ENCODE peak calls at places on chromosomes 12 and 14, in four cellular contexts. M is Panc1, A is AG04450, H is IMR-90. E is an unnamed sample.

GRCh38 chr14:102479777-102480176 is 29.8 kb downstream of the ANKRD9 start:
- DNase-seq in A (no peak), H (no peak), M (no peak), E (no peak)

GRCh38 chr14:50230601-50231474 is 540 bp downstream of the SOS2 start:
- DNase-seq in H (peak), A (peak), M (peak), E (peak)

GRCh38 chr12:34253674-34254073 is 231.4 kb downstream of the ALG10 start:
- DNase-seq in M (no peak), H (no peak), A (no peak), E (no peak)

GRCh38 chr12:103538397-103538796 is 42.6 kb upstream of the C12orf42 start:
- DNase-seq in A (no peak), H (no peak), M (no peak), E (no peak)

GRCh38 chr12:99455350-99456037 is 192.1 kb upstream of the GARIN6 start:
- DNase-seq in H (no peak), A (no peak), M (no peak), E (peak)

GRCh38 chr12:66013224-66013623 is 117.3 kb downstream of the LLPH start:
- DNase-seq in M (no peak), A (no peak), H (no peak), E (no peak)

GRCh38 chr12:14612895-14613294 is 45.2 kb upstream of the PLBD1 start:
- DNase-seq in A (no peak), M (no peak), H (no peak), E (no peak)

GRCh38 chr14:60276347-60276746 is 27.3 kb downstream of the PPM1A start:
- DNase-seq in A (no peak), H (no peak), M (no peak), E (no peak)

GRCh38 chr12:39329015-39329414 is 113.9 kb downstream of the KIF21A start:
- DNase-seq in M (no peak), H (no peak), A (no peak), E (no peak)

GRCh38 chr12:1509703-1510395 is 84.5 kb downstream of the FBXL14 start:
- DNase-seq in M (no peak), H (no peak), A (no peak), E (no peak)

GRCh38 chr12:66664076-66664475 is 14.8 kb downstream of the GRIP1 start:
- DNase-seq in M (no peak), A (no peak), H (no peak), E (no peak)

GRCh38 chr12:122117979-122118378 is 39.4 kb downstream of the MLXIP start:
- DNase-seq in A (no peak), H (peak), M (no peak), E (no peak)

GRCh38 chr14:101876539-101876938 is 87.8 kb upstream of the DYNC1H1 start:
- DNase-seq in H (peak), A (no peak), M (no peak), E (no peak)

GRCh38 chr12:5148880-5149279 is 105.2 kb downstream of the KCNA5 start:
- DNase-seq in A (no peak), M (no peak), H (no peak), E (no peak)

GRCh38 chr14:35779368-35779767 is 29.7 kb downstream of the RALGAPA1 start:
- DNase-seq in M (no peak), H (no peak), A (no peak), E (no peak)

GRCh38 chr14:30990766-30991165 is 34.7 kb upstream of the AP4S1 start:
- DNase-seq in H (peak), A (no peak), M (no peak), E (no peak)

GRCh38 chr12:57632898-57633825 is at the start of gene B4GALNT1:
- DNase-seq in M (no peak), A (no peak), H (peak), E (no peak)

GRCh38 chr14:60165547-60165876 is 314 bp upstream of the DHRS7 start:
- DNase-seq in A (no peak), M (no peak), H (no peak), E (no peak)

GRCh38 chr12:75289678-75290200 is 40.4 kb downstream of the CAPS2 start:
- DNase-seq in A (no peak), M (no peak), H (peak), E (no peak)

GRCh38 chr14:58572092-58572853 is 65.5 kb upstream of the DACT1 start:
- DNase-seq in H (peak), M (no peak), A (peak), E (no peak)

GRCh38 chr12:59600174-59600573 is 4.3 kb downstream of the SLC16A7 start:
- DNase-seq in M (no peak), A (no peak), H (peak), E (no peak)

GRCh38 chr14:99876406-99876805 is 83.2 kb downstream of the EML1 start:
- DNase-seq in M (no peak), H (no peak), A (no peak), E (no peak)

GRCh38 chr12:114954626-114955025 is 270.7 kb upstream of the TBX3 start:
- DNase-seq in M (no peak), H (no peak), A (no peak), E (no peak)

GRCh38 chr12:53091756-53092155 is 5.7 kb upstream of the IGFBP6 start:
- DNase-seq in A (no peak), M (no peak), H (no peak), E (no peak)

GRCh38 chr12:9796346-9796745 is 30.9 kb upstream of the KLRF1 start:
- DNase-seq in H (no peak), A (no peak), M (no peak), E (no peak)

GRCh38 chr12:58540480-58541299 is 379.6 kb downstream of the LRIG3 start:
- DNase-seq in H (peak), M (peak), A (peak), E (peak)

GRCh38 chr14:90060312-90060964 is 1.4 kb upstream of the KCNK13 start:
- DNase-seq in A (no peak), H (peak), M (no peak), E (no peak)

GRCh38 chr12:113581342-113581741 is 109.7 kb upstream of the LHX5 start:
- DNase-seq in H (no peak), A (no peak), M (no peak), E (no peak)

GRCh38 chr12:43352001-43352400 is 200.0 kb downstream of the ADAMTS20 start:
- DNase-seq in A (no peak), M (no peak), H (no peak), E (no peak)

GRCh38 chr12:116454950-116455447 is 104.2 kb upstream of the MAP1LC3B2 start:
- DNase-seq in M (peak), A (peak), H (peak), E (no peak)

GRCh38 chr12:22625671-22626251 is 790 bp downstream of the ETNK1 start:
- DNase-seq in M (no peak), H (peak), A (no peak), E (no peak)